ENCODE peak calls at places on chromosome 11, in eight cellular contexts. K is HTR-8/SVneo; X is lung; W is choroid plexus epithelial cell; D is IMR-90; E is cardiac septum; M is stimulated activated naive CD4-positive, alpha-beta T cell treated with Interleukin-2 at 50 U/mL for 16 hours; H is iPS-NIHi11. J is an unnamed sample.

GRCh38 chr11:66705587-66706335 is 23.3 kb downstream of the SPTBN2 start:
- DNase-seq in X (no peak), M (no peak), W (no peak), H (no peak), K (no peak), D (no peak), E (no peak), J (no peak)

GRCh38 chr11:18669211-18669593 is 29.4 kb upstream of the TMEM86A start:
- DNase-seq in H (no peak), E (no peak), D (no peak), K (no peak), X (no peak), M (peak), W (peak), J (no peak)

GRCh38 chr11:70456921-70457532 is 58.7 kb downstream of the CTTN start:
- DNase-seq in D (peak), M (no peak), X (no peak), W (peak), E (peak), K (no peak), H (no peak), J (peak)

GRCh38 chr11:9017773-9018172 is 14.0 kb upstream of the NRIP3 start:
- DNase-seq in X (peak), E (peak), W (no peak), D (peak), K (no peak), M (no peak), H (no peak), J (no peak)

GRCh38 chr11:31882951-31883392 is 71.8 kb upstream of the PAX6 start:
- DNase-seq in W (no peak), X (no peak), M (no peak), D (no peak), H (peak), E (no peak), K (peak), J (peak)

GRCh38 chr11:57073121-57073520 is 84.4 kb downstream of the OR5AK2 start:
- DNase-seq in D (peak), H (no peak), M (no peak), W (no peak), E (no peak), X (no peak), K (no peak), J (peak)

GRCh38 chr11:9762531-9762930 is 98.7 kb downstream of the SWAP70 start:
- DNase-seq in E (no peak), K (no peak), W (no peak), M (no peak), D (no peak), H (no peak), X (no peak), J (no peak)

GRCh38 chr11:93895106-93895862 is 44.9 kb upstream of the VSTM5 start:
- DNase-seq in K (peak), H (peak), D (peak), M (no peak), E (no peak), W (peak), X (no peak), J (peak)